ENCODE peak calls at places on chromosomes 2 and 18, in nine cellular contexts. Y is adipocyte, A is Karpas-422, L is HCT116, F is MM.1S, U is neuronal stem cell, M is K562, R is HepG2, V is mesenchymal stem cell. H is an unnamed sample.

GRCh38 chr2:168015274-168015953 is 232.0 kb downstream of the STK39 start:
- DNase-seq in L (no peak), M (no peak), A (no peak), U (no peak), R (no peak), Y (no peak), V (no peak), F (no peak), H (no peak)

GRCh38 chr2:230739961-230740360 is 27.3 kb downstream of the CAB39 start:
- DNase-seq in R (no peak), A (no peak), U (no peak), Y (no peak), L (no peak), V (no peak), F (no peak), M (no peak), H (no peak)

GRCh38 chr2:207625014-207625755 is at the start of gene METTL21A:
- DNase-seq in A (peak; percentile 96), M (peak; percentile 89), F (peak; percentile 96), R (peak; percentile 94), U (peak; percentile 72), L (peak; percentile 77), Y (peak; percentile 93), V (peak; percentile 87), H (peak; percentile 85)

GRCh38 chr2:196066794-196067382 is 1.7 kb downstream of the DNAH7 start:
- DNase-seq in U (peak; percentile 20), L (peak; percentile 19), Y (peak; percentile 81), M (peak; percentile 43), V (peak; percentile 57), R (no peak), F (peak; percentile 44), A (peak; percentile 76), H (no peak)

GRCh38 chr2:190407246-190407661 is 901 bp upstream of the MFSD6 start:
- DNase-seq in L (no peak), F (no peak), V (no peak), R (no peak), U (peak; percentile 15), Y (no peak), A (no peak), M (no peak), H (no peak)

GRCh38 chr2:127649684-127650040 is 3.7 kb downstream of the GPR17 start:
- DNase-seq in F (peak; percentile 76), A (peak; percentile 93), M (peak; percentile 76), V (peak; percentile 83), U (peak; percentile 80), R (peak; percentile 86), Y (peak; percentile 96), L (peak; percentile 72), H (peak; percentile 82)

GRCh38 chr2:197707316-197708213 is 2.4 kb downstream of the MARS2 start:
- DNase-seq in M (no peak), Y (peak; percentile 78), F (peak; percentile 56), A (peak; percentile 77), U (no peak), R (peak; percentile 61), V (peak; percentile 68), L (peak; percentile 24), H (peak; percentile 75)

GRCh38 chr18:3611313-3612038 is 161.5 kb downstream of the TGIF1 start:
- DNase-seq in Y (peak; percentile 77), A (no peak), L (no peak), R (no peak), F (no peak), U (no peak), M (no peak), V (no peak), H (no peak)

GRCh38 chr2:64751286-64752260 is 97.9 kb upstream of the SERTAD2 start:
- DNase-seq in A (peak; percentile 76), Y (peak; percentile 64), F (peak; percentile 23), L (peak; percentile 80), V (peak; percentile 100), U (no peak), R (peak; percentile 28), M (peak; percentile 43), H (peak; percentile 100)

GRCh38 chr2:48219555-48220436 is 310.2 kb upstream of the STON1 start:
- DNase-seq in V (no peak), L (no peak), R (peak; percentile 91), F (no peak), Y (no peak), U (no peak), M (no peak), A (no peak), H (no peak)

GRCh38 chr18:47931707-47932103 is 1.2 kb upstream of the SMAD2 start:
- DNase-seq in Y (peak; percentile 29), V (no peak), A (peak; percentile 86), M (peak; percentile 22), R (no peak), F (peak; percentile 66), L (no peak), U (no peak), H (no peak)

DNA sequence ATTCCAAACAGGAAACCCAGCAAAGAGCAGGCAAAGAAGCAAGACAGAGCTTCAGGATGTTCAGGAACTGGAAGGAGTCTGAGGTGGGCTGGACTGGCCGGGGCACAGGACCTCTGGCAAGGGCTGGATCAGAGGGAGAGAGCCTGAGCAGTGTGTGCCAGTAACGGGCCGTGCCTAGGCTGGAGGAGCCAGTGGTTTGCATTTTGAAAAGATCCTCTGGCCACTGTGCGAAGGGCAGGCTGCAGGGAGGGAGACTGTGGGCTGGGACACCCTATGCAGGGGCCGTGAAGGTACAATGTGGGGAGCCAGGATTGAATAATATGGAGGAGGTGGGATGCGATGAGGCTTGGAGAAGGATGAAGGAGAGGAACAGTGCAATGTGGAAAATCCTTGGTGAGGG is 6.2 kb upstream of the SDC1 start:
- DNase-seq in R (no peak), F (no peak), Y (no peak), L (no peak), V (no peak), A (no peak), M (no peak), U (no peak), H (no peak)
- H3K4me1 ChIP-seq in R (peaks cover 23% of the 10 kb centered on the region), F (peaks cover 10% of the 10 kb centered on the region), Y (peaks cover 7% of the 10 kb centered on the region), L (peaks cover 19% of the 10 kb centered on the region), V (peaks cover 9% of the 10 kb centered on the region), A (no peaks in the 10 kb centered on the region), M (no peaks in the 10 kb centered on the region), U (no peaks in the 10 kb centered on the region), H (peaks cover 3% of the 10 kb centered on the region)

GRCh38 chr2:85578243-85579180 is 1.1 kb downstream of the VAMP8 start:
- DNase-seq in U (no peak), L (no peak), A (peak; percentile 90), F (no peak), R (no peak), V (peak; percentile 22), Y (no peak), M (peak; percentile 54), H (no peak)
- H3K9ac ChIP-seq in U (no peak overlapping the region), L (peak overlapping the region; percentile 65), A (peak overlapping the region; percentile 75), F (peak overlapping the region; percentile 64), R (peak overlapping the region; percentile 80), V (peak overlapping the region; percentile 43), Y (no peak overlapping the region), M (peak overlapping the region; percentile 77), H (no peak overlapping the region)

GRCh38 chr2:81576713-81577112 is 1272.2 kb upstream of the LRRTM1 start:
- DNase-seq in V (no peak), F (no peak), R (no peak), Y (no peak), A (no peak), L (no peak), M (no peak), U (no peak), H (no peak)
- H3K4me1 ChIP-seq in V (no peaks in the 10 kb centered on the region), F (no peaks in the 10 kb centered on the region), R (no peaks in the 10 kb centered on the region), Y (no peaks in the 10 kb centered on the region), A (no peaks in the 10 kb centered on the region), L (no peaks in the 10 kb centered on the region), M (no peaks in the 10 kb centered on the region), U (no peaks in the 10 kb centered on the region), H (no peaks in the 10 kb centered on the region)

GRCh38 chr2:24058887-24059286 is 9.3 kb downstream of the FKBP1B start:
- DNase-seq in V (no peak), R (no peak), M (no peak), L (no peak), F (no peak), U (no peak), A (no peak), Y (no peak), H (no peak)

GRCh38 chr2:24051833-24052232 is 2.3 kb downstream of the FKBP1B start:
- DNase-seq in F (no peak), V (no peak), Y (no peak), L (no peak), M (no peak), U (no peak), A (no peak), R (no peak), H (no peak)

GRCh38 chr2:24052951-24053350 is 3.4 kb downstream of the FKBP1B start:
- DNase-seq in L (no peak), A (no peak), V (no peak), F (no peak), Y (no peak), M (no peak), U (no peak), R (peak; percentile 40), H (no peak)

GRCh38 chr2:24054366-24055010 is 4.9 kb downstream of the FKBP1B start:
- DNase-seq in M (no peak), R (no peak), F (no peak), V (no peak), A (no peak), L (no peak), U (no peak), Y (no peak), H (no peak)

DNA sequence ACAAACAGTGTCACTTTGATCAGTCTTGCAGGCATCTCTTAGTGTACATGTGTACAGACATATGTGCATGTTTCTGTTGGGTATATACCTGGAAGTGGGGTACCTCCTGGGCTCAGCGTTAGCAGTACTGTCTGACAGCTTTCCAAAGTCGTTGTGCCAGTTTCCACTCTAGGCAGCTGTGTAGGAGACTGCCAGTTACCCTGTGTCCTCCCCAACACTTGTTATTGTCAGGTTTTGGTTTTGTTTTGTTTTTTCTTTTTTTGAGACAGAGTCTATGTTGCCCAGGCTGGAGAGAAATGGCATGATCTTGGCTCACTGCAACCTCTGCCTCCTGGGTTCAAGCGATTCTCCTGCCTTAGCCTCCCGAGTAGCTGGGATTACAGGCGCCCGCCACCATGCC is 6.2 kb downstream of the FKBP1B start:
- DNase-seq in L (no peak), Y (no peak), A (no peak), R (no peak), M (no peak), F (no peak), V (no peak), U (no peak), H (no peak)
- H3K9ac ChIP-seq in L (no peak overlapping the region), Y (no peak overlapping the region), A (no peak overlapping the region), R (no peak overlapping the region), M (no peak overlapping the region), F (no peak overlapping the region), V (no peak overlapping the region), U (no peak overlapping the region), H (no peak overlapping the region)

GRCh38 chr2:9231291-9232165 is 24.9 kb downstream of the ASAP2 start:
- DNase-seq in F (no peak), U (no peak), A (no peak), L (no peak), R (no peak), M (no peak), Y (no peak), V (no peak), H (no peak)
- H3K4me1 ChIP-seq in F (no peaks in the 10 kb centered on the region), U (peaks cover 43% of the 10 kb centered on the region), A (no peaks in the 10 kb centered on the region), L (peaks cover 59% of the 10 kb centered on the region), R (peaks cover 87% of the 10 kb centered on the region), M (peaks cover 23% of the 10 kb centered on the region), Y (peaks cover 52% of the 10 kb centered on the region), V (peaks cover 49% of the 10 kb centered on the region), H (peaks cover 46% of the 10 kb centered on the region)